ENCODE peak calls at places on chromosomes 13 and 19, in nine cellular contexts. T, Y, V, J, D, O, F, W and B are unnamed samples.

GRCh38 chr13:20182231-20182846 is 10.4 kb downstream of the GJB2 start:
- DNase-seq in W (no peak), Y (peak), J (peak), D (peak), F (peak), O (peak), T (no peak), V (no peak), B (peak)

GRCh38 chr13:81874253-81874652 is 1533.3 kb upstream of the SPRY2 start:
- DNase-seq in V (no peak), F (no peak), J (no peak), T (no peak), D (no peak), O (no peak), W (no peak), Y (no peak), B (no peak)

GRCh38 chr19:44592451-44592890 is 20.9 kb upstream of the IGSF23 start:
- DNase-seq in V (no peak), J (no peak), D (no peak), F (no peak), T (no peak), W (no peak), Y (peak), O (no peak), B (no peak)

GRCh38 chr19:24059572-24060295 is 27.3 kb upstream of the ZNF254 start:
- DNase-seq in V (no peak), T (no peak), O (no peak), F (no peak), J (no peak), Y (no peak), W (no peak), D (no peak), B (no peak)

GRCh38 chr19:17405250-17406038 is at the start of gene BST2:
- DNase-seq in Y (peak), F (peak), W (peak), D (no peak), J (peak), O (no peak), V (no peak), T (peak), B (peak)

GRCh38 chr19:2680808-2681207 is 21.7 kb downstream of the GNG7 start:
- DNase-seq in T (no peak), W (peak), Y (no peak), J (no peak), V (no peak), F (no peak), D (no peak), O (no peak), B (no peak)

GRCh38 chr19:11421607-11422098 is 2.5 kb upstream of the RGL3 start:
- DNase-seq in F (no peak), J (no peak), O (peak), V (peak), D (no peak), W (no peak), Y (peak), T (no peak), B (no peak)

GRCh38 chr13:50156722-50157121 is 141.5 kb downstream of the KCNRG start:
- DNase-seq in V (no peak), D (no peak), Y (peak), T (no peak), F (peak), J (peak), O (no peak), W (no peak), B (no peak)

GRCh38 chr19:10918359-10918758 is 10.1 kb downstream of the YIPF2 start:
- DNase-seq in J (no peak), F (no peak), O (no peak), Y (no peak), T (no peak), V (no peak), D (no peak), W (no peak), B (no peak)

GRCh38 chr19:11020423-11020822 is 59.6 kb downstream of the SMARCA4 start:
- DNase-seq in J (no peak), V (no peak), W (no peak), D (no peak), O (no peak), F (no peak), T (no peak), Y (no peak), B (no peak)

GRCh38 chr19:43789029-43789428 is 8.3 kb upstream of the KCNN4 start:
- DNase-seq in Y (peak), F (peak), W (no peak), D (peak), O (no peak), J (peak), V (no peak), T (no peak), B (peak)

GRCh38 chr13:113034451-113035208 is 65.6 kb downstream of the MCF2L start:
- DNase-seq in Y (peak), F (peak), D (peak), W (no peak), T (no peak), O (no peak), J (peak), V (no peak), B (peak)

GRCh38 chr13:37047032-37047431 is 12.5 kb downstream of the SUPT20H start:
- DNase-seq in D (no peak), T (no peak), Y (no peak), W (no peak), O (no peak), F (no peak), V (no peak), J (no peak), B (no peak)

GRCh38 chr13:27038323-27038722 is 133.3 kb downstream of the USP12 start:
- DNase-seq in J (peak), Y (peak), D (peak), W (no peak), O (no peak), F (peak), T (no peak), V (no peak), B (peak)

GRCh38 chr13:24348797-24349515 is 39.6 kb downstream of the C1QTNF9 start:
- DNase-seq in O (no peak), J (no peak), V (no peak), D (no peak), Y (no peak), T (no peak), W (no peak), F (no peak), B (no peak)

GRCh38 chr13:40503966-40504591 is 162.4 kb downstream of the FOXO1 start:
- DNase-seq in O (no peak), Y (peak), J (peak), T (no peak), V (peak), F (peak), W (no peak), D (peak), B (peak)

GRCh38 chr19:46470376-46470775 is 987 bp downstream of the PNMA8A start:
- DNase-seq in T (no peak), W (no peak), V (peak), F (no peak), Y (no peak), D (no peak), J (no peak), O (no peak), B (no peak)

GRCh38 chr13:91185294-91185863 is 162.1 kb upstream of the MIR17HG start:
- DNase-seq in J (no peak), V (no peak), Y (peak), T (no peak), O (no peak), F (peak), W (no peak), D (peak), B (peak)

GRCh38 chr19:40279761-40280607 is 5.2 kb downstream of the AKT2 start:
- DNase-seq in J (no peak), D (no peak), Y (no peak), T (no peak), W (no peak), V (no peak), O (no peak), F (peak), B (no peak)

GRCh38 chr19:45103625-45104319 is 10.8 kb downstream of the PPP1R37 start:
- DNase-seq in J (no peak), F (no peak), O (no peak), D (no peak), V (no peak), Y (no peak), T (no peak), W (no peak), B (no peak)

GRCh38 chr13:22454586-22454985 is 726.2 kb upstream of the SGCG start:
- DNase-seq in T (no peak), W (no peak), D (peak), V (no peak), F (no peak), O (no peak), Y (no peak), J (peak), B (no peak)

GRCh38 chr13:97127842-97128241 is 94.3 kb upstream of the MBNL2 start:
- DNase-seq in T (no peak), Y (no peak), F (no peak), V (no peak), D (no peak), O (no peak), J (peak), W (no peak), B (no peak)

GRCh38 chr19:51090471-51090870 is 7.8 kb upstream of the KLK14 start:
- DNase-seq in O (no peak), J (peak), V (no peak), T (no peak), Y (no peak), W (no peak), F (no peak), D (no peak), B (no peak)

GRCh38 chr13:99661791-99662190 is 160.5 kb downstream of the TM9SF2 start:
- DNase-seq in D (no peak), Y (no peak), T (no peak), O (no peak), J (no peak), V (no peak), F (no peak), W (no peak), B (no peak)

GRCh38 chr19:16626796-16627193 is 1.2 kb downstream of the MED26 start:
- DNase-seq in D (no peak), J (no peak), O (no peak), W (no peak), Y (no peak), F (no peak), V (no peak), T (no peak), B (no peak)

GRCh38 chr13:113669871-113670341 is 2.9 kb downstream of the GRK1 start:
- DNase-seq in T (no peak), D (no peak), O (no peak), F (no peak), J (no peak), W (no peak), V (peak), Y (no peak), B (no peak)

GRCh38 chr13:75398072-75398471 is 83.9 kb downstream of the TBC1D4 start:
- DNase-seq in W (no peak), T (no peak), V (no peak), F (no peak), O (no peak), D (no peak), J (no peak), Y (no peak), B (no peak)
- H3K4me3 ChIP-seq in W (no peak), T (no peak), V (no peak), F (no peak), O (no peak), D (no peak), J (no peak), Y (no peak), B (no peak)

GRCh38 chr19:58037927-58038687 is 4.3 kb downstream of the ZSCAN1 start:
- DNase-seq in J (no peak), D (no peak), T (no peak), F (no peak), O (no peak), V (no peak), W (no peak), Y (no peak), B (no peak)

GRCh38 chr19:58038688-58039204 is 4.9 kb downstream of the ZSCAN1 start:
- DNase-seq in D (no peak), V (no peak), Y (no peak), O (no peak), W (no peak), T (no peak), J (no peak), F (no peak), B (no peak)

GRCh38 chr19:58035863-58036262 is 2.0 kb downstream of the ZSCAN1 start:
- DNase-seq in T (no peak), O (no peak), V (no peak), W (no peak), Y (no peak), F (no peak), D (no peak), J (no peak), B (no peak)

GRCh38 chr19:58033741-58034475 is at the start of gene ZSCAN1:
- DNase-seq in F (peak), Y (peak), V (peak), D (peak), W (peak), J (peak), T (no peak), O (peak), B (peak)

DNA sequence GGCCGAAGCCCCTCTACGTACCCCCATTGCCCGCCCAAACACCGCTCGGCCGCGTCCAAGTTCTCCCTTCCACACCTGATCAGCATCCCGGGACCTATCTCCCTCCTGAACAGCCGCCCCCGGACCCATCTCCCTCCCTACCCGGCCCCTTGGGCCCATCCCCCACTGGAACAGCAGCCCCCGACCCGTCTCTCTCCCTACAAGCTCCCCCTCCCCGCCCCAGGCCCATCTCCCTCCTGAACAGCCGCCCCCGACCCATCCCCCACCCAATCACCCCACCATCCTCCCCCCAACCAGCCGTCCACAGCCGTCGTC is 608 bp downstream of the ZSCAN1 start:
- DNase-seq in T (no peak), W (no peak), Y (no peak), F (no peak), D (no peak), J (no peak), V (no peak), O (no peak), B (no peak)
- H3K4me3 ChIP-seq in T (peak), W (peak), Y (peak), F (peak), D (no peak), J (peak), V (no peak), O (no peak), B (no peak)

GRCh38 chr19:18610245-18610555 is 2.5 kb upstream of the TMEM59L start:
- DNase-seq in T (no peak), F (no peak), D (no peak), W (no peak), Y (no peak), J (no peak), V (no peak), O (no peak), B (no peak)
- H3K4me3 ChIP-seq in T (no peak), F (no peak), D (no peak), W (no peak), Y (no peak), J (no peak), V (no peak), O (no peak), B (no peak)

DNA sequence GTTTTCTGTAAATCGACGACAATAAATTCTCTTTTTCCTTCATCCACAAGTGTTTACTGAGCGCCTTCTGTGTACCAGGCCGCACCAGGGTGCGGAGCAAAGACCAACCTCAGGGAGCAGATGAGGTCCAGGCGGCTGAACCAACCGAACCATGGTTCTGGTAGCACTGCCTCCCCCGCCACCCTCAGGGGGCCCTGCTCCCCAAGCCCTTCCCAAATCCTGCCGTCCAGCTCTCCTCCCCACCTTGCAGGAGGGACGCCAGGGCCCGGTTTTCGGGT is 5.1 kb downstream of the RNF225 start:
- DNase-seq in J (no peak), O (no peak), Y (no peak), D (no peak), T (no peak), V (no peak), W (no peak), F (no peak), B (no peak)
- H3K4me3 ChIP-seq in J (peak), O (peak), Y (peak), D (peak), T (peak), V (peak), W (peak), F (peak), B (peak)

GRCh38 chr19:1082165-1082927 is 12.8 kb downstream of the POLR2E start:
- DNase-seq in T (no peak), D (no peak), W (peak), O (peak), J (peak), V (no peak), Y (peak), F (peak), B (no peak)
- H3K4me3 ChIP-seq in T (no peak), D (no peak), W (peak), O (no peak), J (peak), V (no peak), Y (no peak), F (no peak), B (no peak)

GRCh38 chr13:102400619-102401125 is 1.2 kb downstream of the FGF14 start:
- DNase-seq in Y (no peak), T (no peak), V (peak), F (peak), O (no peak), W (no peak), D (peak), J (peak), B (no peak)

GRCh38 chr13:102402292-102402691 is 444 bp upstream of the FGF14 start:
- DNase-seq in D (peak), F (peak), T (no peak), O (peak), Y (no peak), W (no peak), J (peak), V (no peak), B (peak)

GRCh38 chr13:102399791-102400618 is 1.8 kb downstream of the FGF14 start:
- DNase-seq in D (peak), Y (no peak), J (no peak), T (no peak), W (no peak), F (no peak), O (no peak), V (no peak), B (no peak)

GRCh38 chr13:102401305-102401704 is 543 bp downstream of the FGF14 start:
- DNase-seq in Y (no peak), V (no peak), O (no peak), W (no peak), J (peak), T (no peak), D (peak), F (peak), B (no peak)

GRCh38 chr13:102401755-102402154 is at the start of gene FGF14:
- DNase-seq in O (no peak), W (no peak), J (no peak), T (no peak), Y (no peak), V (no peak), F (no peak), D (peak), B (no peak)
- H3K4me3 ChIP-seq in O (peak), W (peak), J (peak), T (peak), Y (no peak), V (peak), F (peak), D (peak), B (no peak)

DNA sequence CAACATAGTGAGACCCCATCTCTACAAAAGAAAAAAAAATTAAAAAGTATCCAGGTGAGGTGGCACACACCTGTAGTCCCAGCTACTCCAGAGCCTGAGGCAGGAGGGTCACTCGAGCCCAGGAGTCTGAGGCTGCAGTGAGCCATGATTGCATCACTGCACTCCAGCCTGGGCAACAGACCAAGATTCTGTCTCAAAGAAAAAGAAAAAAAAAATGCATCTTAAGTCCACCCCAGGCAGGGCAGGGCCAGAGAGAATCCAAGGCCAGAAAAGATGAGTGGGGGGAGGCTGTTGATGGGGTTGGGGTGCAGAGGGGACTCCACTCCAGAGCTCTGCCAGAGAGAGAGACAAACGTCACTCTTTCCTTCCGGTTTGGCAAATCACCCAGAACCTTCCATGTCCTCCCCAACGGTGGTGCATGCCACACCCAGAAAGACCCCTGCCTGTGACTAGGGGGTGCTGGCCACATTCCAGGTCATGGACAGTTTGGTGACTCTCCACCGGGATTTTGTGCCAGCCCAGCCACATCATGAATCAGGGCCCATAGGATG is 431 bp downstream of the FUT3 start:
- DNase-seq in J (peak), T (no peak), Y (peak), O (no peak), W (no peak), D (peak), F (peak), V (no peak), B (peak)
- H3K4me3 ChIP-seq in J (no peak), T (no peak), Y (no peak), O (no peak), W (peak), D (no peak), F (no peak), V (no peak), B (no peak)

GRCh38 chr19:12782174-12782423 is 6.7 kb upstream of the HOOK2 start:
- DNase-seq in F (no peak), D (no peak), Y (no peak), T (no peak), O (no peak), J (no peak), V (no peak), W (no peak), B (no peak)

GRCh38 chr19:12779162-12779993 is 4.0 kb upstream of the HOOK2 start:
- DNase-seq in Y (peak), J (peak), D (peak), T (no peak), W (no peak), O (no peak), V (peak), F (peak), B (peak)

GRCh38 chr19:12778020-12778904 is 2.9 kb upstream of the HOOK2 start:
- DNase-seq in Y (peak), J (peak), V (peak), O (peak), W (peak), T (no peak), F (peak), D (peak), B (peak)

GRCh38 chr19:12777217-12778019 is 2.1 kb upstream of the HOOK2 start:
- DNase-seq in F (peak), T (no peak), D (peak), V (peak), Y (peak), O (peak), J (peak), W (peak), B (peak)

GRCh38 chr19:12778905-12779161 is 3.5 kb upstream of the HOOK2 start:
- DNase-seq in Y (no peak), W (no peak), T (no peak), O (no peak), V (no peak), J (no peak), F (peak), D (no peak), B (no peak)
- H3K4me3 ChIP-seq in Y (peak), W (no peak), T (peak), O (no peak), V (peak), J (peak), F (peak), D (peak), B (peak)

DNA sequence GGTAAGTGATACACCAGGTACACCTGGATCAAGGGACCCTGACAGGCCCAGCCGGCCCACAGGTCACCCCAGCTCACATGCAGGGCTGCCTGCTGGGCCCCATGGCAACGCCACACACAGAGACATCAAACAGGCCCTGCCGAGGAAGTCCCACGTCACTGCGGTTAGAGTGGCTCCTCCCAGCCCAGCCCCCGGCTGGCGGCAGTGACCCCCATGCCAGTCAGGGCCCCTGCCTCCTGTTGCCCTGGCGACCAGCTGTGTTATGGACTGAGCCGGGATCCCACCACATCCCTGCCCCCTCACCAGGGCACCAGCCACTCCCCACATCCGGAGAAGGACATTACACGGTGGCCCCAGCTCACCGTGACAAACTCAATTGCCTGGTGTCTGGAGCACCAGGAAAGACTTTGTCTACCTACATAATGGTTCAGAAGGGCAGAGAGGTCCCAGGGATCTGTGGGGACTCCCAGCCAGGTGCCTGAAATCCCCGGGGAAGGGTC is 30.4 kb upstream of the NANOS3 start:
- DNase-seq in T (peak), J (peak), W (peak), V (peak), O (peak), D (peak), F (peak), Y (peak), B (peak)
- H3K4me3 ChIP-seq in T (peak), J (peak), W (peak), V (peak), O (peak), D (no peak), F (no peak), Y (peak), B (peak)

GRCh38 chr19:48813123-48813911 is 2.5 kb upstream of the BCAT2 start:
- DNase-seq in F (no peak), J (no peak), D (no peak), T (no peak), V (no peak), O (no peak), W (no peak), Y (no peak), B (no peak)
- H3K4me3 ChIP-seq in F (no peak), J (no peak), D (no peak), T (no peak), V (no peak), O (no peak), W (no peak), Y (no peak), B (no peak)